ENCODE peak calls at places on chromosome 4, in six cellular contexts. One of them, this sample, is unnamed.

GRCh38 chr4:13793020-13793710 is 165.6 kb upstream of the BOD1L1 start:
- DNase-seq in activated CD4-positive, alpha-beta T cell treated with anti-CD3 and anti-CD28 coated beads, Interleukin-2, amount 50 U/mL, for 1 hour: no peak
- DNase-seq in non-pigmented ciliary epithelial cell: no peak
- DNase-seq in KG1: peak
- DNase-seq in nucleus accumbens: no peak
- DNase-seq in C1 segment of cervical spinal cord: no peak
- DNase-seq in this sample: no peak

GRCh38 chr4:99852199-99852718 is 35.6 kb downstream of the DAPP1 start:
- DNase-seq in activated CD4-positive, alpha-beta T cell treated with anti-CD3 and anti-CD28 coated beads, Interleukin-2, amount 50 U/mL, for 1 hour: no peak
- DNase-seq in KG1: no peak
- DNase-seq in C1 segment of cervical spinal cord: no peak
- DNase-seq in non-pigmented ciliary epithelial cell: no peak
- DNase-seq in nucleus accumbens: no peak
- DNase-seq in this sample: no peak

GRCh38 chr4:10107111-10108091 is 9.2 kb downstream of the WDR1 start:
- DNase-seq in KG1: no peak
- DNase-seq in non-pigmented ciliary epithelial cell: no peak
- DNase-seq in activated CD4-positive, alpha-beta T cell treated with anti-CD3 and anti-CD28 coated beads, Interleukin-2, amount 50 U/mL, for 1 hour: no peak
- DNase-seq in C1 segment of cervical spinal cord: no peak
- DNase-seq in nucleus accumbens: no peak
- DNase-seq in this sample: no peak

GRCh38 chr4:111788046-111788642 is 357.1 kb upstream of the FAM241A start:
- DNase-seq in activated CD4-positive, alpha-beta T cell treated with anti-CD3 and anti-CD28 coated beads, Interleukin-2, amount 50 U/mL, for 1 hour: no peak
- DNase-seq in nucleus accumbens: no peak
- DNase-seq in C1 segment of cervical spinal cord: no peak
- DNase-seq in KG1: no peak
- DNase-seq in non-pigmented ciliary epithelial cell: no peak
- DNase-seq in this sample: no peak

GRCh38 chr4:27357283-27357682 is 496.6 kb downstream of the STIM2 start:
- DNase-seq in KG1: no peak
- DNase-seq in non-pigmented ciliary epithelial cell: no peak
- DNase-seq in activated CD4-positive, alpha-beta T cell treated with anti-CD3 and anti-CD28 coated beads, Interleukin-2, amount 50 U/mL, for 1 hour: no peak
- DNase-seq in C1 segment of cervical spinal cord: no peak
- DNase-seq in nucleus accumbens: no peak
- DNase-seq in this sample: no peak

GRCh38 chr4:85402371-85402770 is 72.6 kb upstream of the ARHGAP24 start:
- DNase-seq in nucleus accumbens: no peak
- DNase-seq in non-pigmented ciliary epithelial cell: peak
- DNase-seq in activated CD4-positive, alpha-beta T cell treated with anti-CD3 and anti-CD28 coated beads, Interleukin-2, amount 50 U/mL, for 1 hour: no peak
- DNase-seq in C1 segment of cervical spinal cord: no peak
- DNase-seq in KG1: no peak
- DNase-seq in this sample: no peak

GRCh38 chr4:119087121-119087520 is 48.5 kb upstream of the MYOZ2 start:
- DNase-seq in non-pigmented ciliary epithelial cell: no peak
- DNase-seq in KG1: no peak
- DNase-seq in C1 segment of cervical spinal cord: no peak
- DNase-seq in nucleus accumbens: no peak
- DNase-seq in activated CD4-positive, alpha-beta T cell treated with anti-CD3 and anti-CD28 coated beads, Interleukin-2, amount 50 U/mL, for 1 hour: no peak
- DNase-seq in this sample: peak

GRCh38 chr4:5808081-5808741 is 84.7 kb downstream of the CRMP1 start:
- DNase-seq in non-pigmented ciliary epithelial cell: no peak
- DNase-seq in nucleus accumbens: no peak
- DNase-seq in activated CD4-positive, alpha-beta T cell treated with anti-CD3 and anti-CD28 coated beads, Interleukin-2, amount 50 U/mL, for 1 hour: no peak
- DNase-seq in C1 segment of cervical spinal cord: no peak
- DNase-seq in KG1: no peak
- DNase-seq in this sample: peak

GRCh38 chr4:1682860-1683259 is 1.3 kb downstream of the FAM53A start:
- DNase-seq in KG1: no peak
- DNase-seq in activated CD4-positive, alpha-beta T cell treated with anti-CD3 and anti-CD28 coated beads, Interleukin-2, amount 50 U/mL, for 1 hour: no peak
- DNase-seq in C1 segment of cervical spinal cord: no peak
- DNase-seq in nucleus accumbens: no peak
- DNase-seq in non-pigmented ciliary epithelial cell: no peak
- DNase-seq in this sample: no peak

GRCh38 chr4:75081561-75081960 is 148.6 kb downstream of the PARM1 start:
- DNase-seq in KG1: no peak
- DNase-seq in C1 segment of cervical spinal cord: no peak
- DNase-seq in non-pigmented ciliary epithelial cell: no peak
- DNase-seq in nucleus accumbens: no peak
- DNase-seq in activated CD4-positive, alpha-beta T cell treated with anti-CD3 and anti-CD28 coated beads, Interleukin-2, amount 50 U/mL, for 1 hour: no peak
- DNase-seq in this sample: no peak

GRCh38 chr4:91116861-91117260 is 989.7 kb downstream of the CCSER1 start:
- DNase-seq in non-pigmented ciliary epithelial cell: peak
- DNase-seq in C1 segment of cervical spinal cord: no peak
- DNase-seq in nucleus accumbens: no peak
- DNase-seq in KG1: no peak
- DNase-seq in activated CD4-positive, alpha-beta T cell treated with anti-CD3 and anti-CD28 coated beads, Interleukin-2, amount 50 U/mL, for 1 hour: no peak
- DNase-seq in this sample: peak

GRCh38 chr4:8438743-8439142 is 1.8 kb downstream of the ACOX3 start:
- DNase-seq in non-pigmented ciliary epithelial cell: no peak
- DNase-seq in activated CD4-positive, alpha-beta T cell treated with anti-CD3 and anti-CD28 coated beads, Interleukin-2, amount 50 U/mL, for 1 hour: no peak
- DNase-seq in C1 segment of cervical spinal cord: no peak
- DNase-seq in nucleus accumbens: no peak
- DNase-seq in KG1: no peak
- DNase-seq in this sample: peak

GRCh38 chr4:30836231-30836630 is 116.1 kb downstream of the PCDH7 start:
- DNase-seq in KG1: no peak
- DNase-seq in nucleus accumbens: no peak
- DNase-seq in C1 segment of cervical spinal cord: no peak
- DNase-seq in non-pigmented ciliary epithelial cell: no peak
- DNase-seq in activated CD4-positive, alpha-beta T cell treated with anti-CD3 and anti-CD28 coated beads, Interleukin-2, amount 50 U/mL, for 1 hour: no peak
- DNase-seq in this sample: peak

This sample was measured in endothelial cell of umbilical vein.